ENCODE peak calls at places on chromosomes 16 and 17, in nine cellular contexts. V is upper lobe of left lung; S is RWPE2; K is K562; Z is A549; A is GM23338; J is CD8-positive, alpha-beta T cell; Y is gastrocnemius medialis; B is psoas muscle. I is an unnamed sample.

GRCh38 chr17:43140396-43141332 is 15.5 kb upstream of the BRCA1 start:
- ATAC-seq in V (no peak), S (no peak), K (no peak), Z (no peak), A (no peak), J (no peak), Y (no peak), B (no peak), I (no peak)

GRCh38 chr16:35714665-35715064 is 2255.3 kb downstream of the TP53TG3F start:
- ATAC-seq in V (no peak), S (no peak), K (no peak), Z (no peak), A (no peak), J (no peak), Y (no peak), B (no peak), I (no peak)

GRCh38 chr17:17134952-17135340 is 71.2 kb downstream of the PLD6 start:
- ATAC-seq in V (no peak), S (no peak), K (no peak), Z (no peak), A (no peak), J (no peak), Y (no peak), B (peak), I (no peak)

GRCh38 chr16:56776562-56776961 is 46.6 kb downstream of the NUP93 start:
- ATAC-seq in V (no peak), S (peak), K (no peak), Z (no peak), A (no peak), J (no peak), Y (no peak), B (peak), I (peak)

GRCh38 chr17:14352139-14352538 is 51.3 kb downstream of the HS3ST3B1 start:
- ATAC-seq in V (no peak), S (no peak), K (no peak), Z (no peak), A (no peak), J (no peak), Y (no peak), B (no peak), I (no peak)

GRCh38 chr17:45009676-45010467 is 41.6 kb downstream of the DCAKD start:
- ATAC-seq in V (no peak), S (no peak), K (no peak), Z (no peak), A (no peak), J (no peak), Y (no peak), B (no peak), I (no peak)

GRCh38 chr16:68374961-68375660 is 64.3 kb downstream of the PRMT7 start:
- ATAC-seq in V (no peak), S (no peak), K (no peak), Z (peak), A (peak), J (no peak), Y (no peak), B (no peak), I (no peak)

GRCh38 chr16:72134507-72134906 is 37.4 kb downstream of the PMFBP1 start:
- ATAC-seq in V (no peak), S (no peak), K (no peak), Z (no peak), A (no peak), J (no peak), Y (no peak), B (no peak), I (no peak)

GRCh38 chr16:12398029-12398735 is 405.5 kb downstream of the CPPED1 start:
- ATAC-seq in V (no peak), S (no peak), K (no peak), Z (no peak), A (no peak), J (no peak), Y (no peak), B (no peak), I (no peak)

GRCh38 chr16:11411059-11411550 is 65.8 kb downstream of the RMI2 start:
- ATAC-seq in V (no peak), S (no peak), K (no peak), Z (peak), A (no peak), J (no peak), Y (no peak), B (no peak), I (no peak)

GRCh38 chr17:80913928-80914821 is 77.5 kb upstream of the CHMP6 start:
- ATAC-seq in V (no peak), S (no peak), K (no peak), Z (no peak), A (no peak), J (no peak), Y (no peak), B (no peak), I (no peak)

GRCh38 chr16:67884684-67885083 is at the start of gene NRN1L:
- ATAC-seq in V (peak), S (peak), K (peak), Z (no peak), A (peak), J (no peak), Y (peak), B (peak), I (peak)

GRCh38 chr17:65190467-65191095 is 53.4 kb downstream of the RGS9 start:
- ATAC-seq in V (no peak), S (no peak), K (no peak), Z (no peak), A (no peak), J (no peak), Y (no peak), B (no peak), I (no peak)

GRCh38 chr16:81523387-81524115 is 78.9 kb downstream of the CMIP start:
- ATAC-seq in V (no peak), S (peak), K (no peak), Z (peak), A (no peak), J (no peak), Y (no peak), B (no peak), I (no peak)

GRCh38 chr16:61891460-61891859 is 144.8 kb downstream of the CDH8 start:
- ATAC-seq in V (no peak), S (no peak), K (no peak), Z (no peak), A (no peak), J (no peak), Y (no peak), B (no peak), I (no peak)

GRCh38 chr16:50791522-50791921 is 49.6 kb downstream of the CYLD start:
- ATAC-seq in V (no peak), S (no peak), K (no peak), Z (no peak), A (no peak), J (no peak), Y (no peak), B (no peak), I (no peak)

GRCh38 chr16:22788190-22788530 is 25.8 kb upstream of the HS3ST2 start:
- ATAC-seq in V (no peak), S (no peak), K (no peak), Z (no peak), A (no peak), J (no peak), Y (no peak), B (no peak), I (no peak)

GRCh38 chr17:1298616-1299015 is 19.2 kb downstream of the TRARG1 start:
- ATAC-seq in V (no peak), S (peak), K (peak), Z (peak), A (peak), J (peak), Y (no peak), B (no peak), I (no peak)

GRCh38 chr17:65576939-65577338 is 15.5 kb upstream of the AXIN2 start:
- ATAC-seq in V (no peak), S (no peak), K (peak), Z (no peak), A (no peak), J (no peak), Y (no peak), B (no peak), I (no peak)

GRCh38 chr16:1152123-1152638 is 725 bp upstream of the CACNA1H start:
- ATAC-seq in V (no peak), S (no peak), K (peak), Z (no peak), A (peak), J (peak), Y (no peak), B (no peak), I (peak)

GRCh38 chr16:79754081-79754872 is 153.7 kb upstream of the MAF start:
- ATAC-seq in V (no peak), S (no peak), K (no peak), Z (no peak), A (no peak), J (no peak), Y (no peak), B (no peak), I (no peak)

GRCh38 chr16:69396187-69397061 is 10.6 kb upstream of the TERF2 start:
- ATAC-seq in V (peak), S (peak), K (peak), Z (peak), A (peak), J (peak), Y (peak), B (peak), I (peak)
- H3K4me3 ChIP-seq in V (no peak), S (no peak), K (no peak), Z (peak), A (no peak), J (no peak), Y (no peak), B (peak), I (no peak)

DNA sequence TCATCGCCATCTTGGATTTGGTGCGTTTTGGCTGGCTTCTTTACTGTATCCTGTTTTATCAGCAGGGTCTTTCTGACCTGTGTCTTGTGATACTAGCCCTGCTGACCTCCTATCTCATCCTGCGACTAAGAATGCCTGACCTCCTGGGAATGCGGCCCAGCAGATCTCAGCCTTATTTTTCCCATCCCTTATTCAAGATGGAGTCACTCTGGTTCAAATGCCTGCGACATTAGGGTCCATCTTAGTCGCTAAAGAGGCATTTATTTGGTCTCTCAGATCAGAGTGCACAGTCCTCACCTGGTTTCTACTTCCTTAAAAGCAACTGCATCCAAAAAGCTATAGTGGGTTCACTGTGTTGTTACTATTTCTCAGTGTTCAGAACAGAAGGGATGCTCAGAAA is 100.4 kb upstream of the CACNG5 start:
- ATAC-seq in V (no peak), S (no peak), K (no peak), Z (no peak), A (no peak), J (no peak), Y (no peak), B (no peak), I (no peak)
- H3K27ac ChIP-seq in V (no peak), S (no peak), K (no peak), Z (no peak), A (no peak), J (no peak), Y (no peak), B (no peak), I (no peak)

DNA sequence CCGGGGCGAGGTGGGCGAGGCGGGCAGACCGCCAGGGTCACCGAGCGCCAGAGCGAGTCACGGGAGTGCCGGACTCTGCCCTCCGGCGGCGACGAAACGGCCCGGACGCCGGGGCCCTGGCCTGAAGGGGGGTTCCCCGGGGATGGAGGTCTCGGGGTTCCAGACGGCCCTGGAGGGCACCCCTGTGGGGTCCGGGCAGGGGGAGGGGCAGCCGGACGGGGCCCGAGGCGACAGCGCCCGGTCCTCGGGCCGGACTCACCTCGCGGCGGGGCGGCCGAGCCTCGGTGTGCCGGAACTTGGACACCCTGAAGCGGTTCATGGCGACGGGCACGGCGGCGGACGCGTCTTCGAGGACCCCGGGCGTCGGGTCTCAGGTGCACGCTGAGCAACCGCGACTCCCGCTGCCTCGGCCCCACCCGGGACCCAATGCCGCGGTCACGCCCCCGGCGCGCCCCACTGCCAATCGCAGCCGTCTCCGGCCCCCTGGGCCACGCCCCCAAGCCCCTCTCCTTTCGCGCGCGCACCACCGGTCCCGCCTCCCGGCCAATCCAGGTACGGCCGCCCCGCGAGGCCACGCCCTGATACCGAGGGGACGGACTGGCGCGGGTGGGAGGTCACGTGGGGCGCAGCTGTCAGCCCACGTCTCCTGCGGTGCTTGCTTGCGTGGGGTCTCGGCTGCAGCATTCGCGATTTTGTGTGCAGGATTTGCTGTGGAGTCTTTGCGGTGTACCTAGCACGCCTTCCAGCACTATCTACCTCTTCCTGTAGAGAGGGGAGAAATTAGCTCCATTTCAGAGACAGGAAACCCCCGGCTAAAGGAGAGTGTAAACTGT is at the start of gene CORO7:
- ATAC-seq in V (peak), S (peak), K (peak), Z (peak), A (peak), J (peak), Y (peak), B (peak), I (peak)
- TF ChIP-seq CTCF in V (peak), S (no peak), K (no peak), Z (no peak), A (no peak), J (no peak), Y (no peak), B (no peak), I (peak)

GRCh38 chr16:28187595-28188004 is 24.2 kb downstream of the XPO6 start:
- ATAC-seq in V (no peak), S (no peak), K (no peak), Z (no peak), A (no peak), J (peak), Y (no peak), B (no peak), I (no peak)

GRCh38 chr16:28189237-28189636 is 22.5 kb downstream of the XPO6 start:
- ATAC-seq in V (no peak), S (no peak), K (peak), Z (peak), A (no peak), J (no peak), Y (no peak), B (no peak), I (no peak)

GRCh38 chr16:28186752-28187151 is 25.0 kb downstream of the XPO6 start:
- ATAC-seq in V (no peak), S (no peak), K (peak), Z (no peak), A (no peak), J (peak), Y (no peak), B (no peak), I (no peak)

GRCh38 chr16:28191364-28191985 is 20.3 kb downstream of the XPO6 start:
- ATAC-seq in V (no peak), S (peak), K (no peak), Z (no peak), A (no peak), J (no peak), Y (no peak), B (no peak), I (no peak)

DNA sequence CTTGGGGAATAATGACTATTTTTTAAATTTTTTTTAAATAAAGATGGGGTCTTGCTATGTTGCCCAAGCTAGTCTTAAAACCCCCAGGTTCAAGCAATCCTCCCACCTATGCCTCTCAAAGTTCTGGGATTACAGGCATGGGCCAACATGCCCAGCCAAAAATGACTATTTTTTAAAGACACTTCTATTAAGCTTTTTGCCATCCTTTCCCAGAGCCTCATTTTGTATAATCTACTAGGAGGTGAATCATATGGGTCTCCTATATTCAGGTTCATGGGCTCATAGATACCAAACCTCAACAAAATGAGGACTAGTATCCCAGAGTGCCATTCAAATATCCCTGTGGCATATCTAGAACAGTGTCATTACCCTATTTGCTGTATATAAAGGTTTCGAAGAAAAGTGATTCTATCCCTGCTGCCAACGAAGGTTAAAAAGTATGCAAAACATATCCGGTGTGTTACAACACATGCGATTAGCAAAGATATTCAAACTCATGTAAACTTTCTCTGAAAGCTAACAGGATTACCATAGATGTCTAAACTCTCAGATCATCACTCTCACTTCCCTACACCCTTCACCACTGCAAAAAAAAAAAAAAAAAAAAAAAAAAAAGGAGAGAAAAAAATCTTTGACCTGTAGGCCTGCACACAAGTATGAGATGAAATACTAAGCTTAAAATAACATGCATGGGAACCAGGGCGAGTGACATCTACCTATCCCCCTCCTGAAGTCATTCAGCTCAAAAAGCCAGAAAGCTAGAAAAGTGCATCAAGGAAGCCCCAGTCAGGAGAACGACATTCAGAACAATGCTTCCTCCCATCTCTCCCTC is 23.5 kb downstream of the XPO6 start:
- ATAC-seq in V (peak), S (no peak), K (no peak), Z (no peak), A (no peak), J (no peak), Y (no peak), B (no peak), I (no peak)
- H3K4me3 ChIP-seq in V (no peak), S (no peak), K (no peak), Z (no peak), A (no peak), J (peak), Y (no peak), B (no peak), I (no peak)

GRCh38 chr17:3754066-3754457 is 30.4 kb downstream of the HASPIN start:
- ATAC-seq in V (no peak), S (no peak), K (no peak), Z (no peak), A (no peak), J (no peak), Y (no peak), B (no peak), I (no peak)
- H3K27ac ChIP-seq in V (no peak), S (no peak), K (no peak), Z (no peak), A (no peak), J (no peak), Y (no peak), B (no peak), I (no peak)

DNA sequence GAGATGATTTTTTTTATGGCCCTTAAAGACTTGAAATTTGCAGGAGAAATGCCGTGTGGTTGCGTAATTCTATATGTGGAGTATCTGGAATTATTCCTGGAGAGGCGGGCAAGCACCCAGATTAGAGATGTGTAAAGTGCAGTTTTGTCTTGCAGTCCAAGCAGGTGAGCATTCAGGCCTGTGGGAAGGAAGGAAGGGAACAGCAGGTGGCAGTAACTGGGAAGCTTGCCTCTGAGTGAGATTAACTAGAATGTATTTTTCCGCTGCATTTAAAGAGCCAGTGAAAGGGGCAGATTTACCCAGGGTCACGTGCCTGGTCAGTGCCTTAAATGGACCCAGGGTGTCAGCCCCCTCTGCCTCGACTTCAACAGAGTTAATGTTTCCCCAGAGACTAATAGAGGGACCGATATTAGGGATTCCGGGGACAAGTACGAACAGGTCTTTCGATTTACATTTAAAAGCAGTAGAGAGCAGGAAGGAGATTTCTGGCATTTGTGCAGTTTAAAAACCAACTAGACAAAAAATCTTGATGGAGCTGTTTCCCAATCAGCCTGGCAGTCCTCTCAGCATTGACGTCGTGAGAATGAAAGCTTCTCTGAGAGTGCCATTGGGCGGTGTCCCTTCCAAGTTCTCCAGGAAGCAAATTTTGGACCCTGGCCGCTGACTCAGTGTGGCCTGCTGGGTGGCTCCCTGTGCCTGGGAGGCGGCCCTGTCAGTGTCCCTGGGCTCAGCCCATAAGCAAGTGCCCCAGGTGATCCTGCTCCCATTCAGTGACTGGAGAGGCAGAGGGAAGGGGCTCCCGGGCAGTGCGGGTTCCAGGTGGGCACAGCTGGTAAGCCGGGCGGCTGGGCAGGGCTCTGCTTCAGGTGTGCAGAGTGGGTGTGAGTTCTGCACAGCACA is 38.2 kb downstream of the KSR1 start:
- ATAC-seq in V (peak), S (peak), K (no peak), Z (peak), A (peak), J (no peak), Y (peak), B (peak), I (peak)
- TF ChIP-seq CTCF in V (peak), S (peak), K (peak), Z (peak), A (peak), J (no peak), Y (peak), B (peak), I (peak)

GRCh38 chr16:85571563-85571812 is 41.6 kb upstream of the GSE1 start:
- ATAC-seq in V (no peak), S (no peak), K (no peak), Z (no peak), A (no peak), J (no peak), Y (no peak), B (no peak), I (no peak)
- H3K4me3 ChIP-seq in V (no peak), S (no peak), K (peak), Z (no peak), A (no peak), J (no peak), Y (no peak), B (no peak), I (no peak)

I was measured in gastroesophageal sphincter.